ENCODE peak calls at places on chromosome 14, in four cellular contexts. B, C, J and Q are unnamed samples.

GRCh38 chr14:63269561-63270225 is 49.0 kb downstream of the GPHB5 start:
- DNase-seq in B (no peak), C (no peak), J (no peak), Q (no peak)

GRCh38 chr14:52369305-52369781 is 55.2 kb downstream of the PTGER2 start:
- DNase-seq in B (peak; percentile 38), C (no peak), J (no peak), Q (no peak)

GRCh38 chr14:24784981-24785380 is 151.0 kb upstream of the GZMB start:
- DNase-seq in B (no peak), C (no peak), J (no peak), Q (peak; percentile 52)

GRCh38 chr14:76958975-76959710 is 69.4 kb downstream of the IRF2BPL start:
- DNase-seq in B (peak; percentile 68), C (no peak), J (no peak), Q (no peak)

GRCh38 chr14:68977137-68977740 is 1.9 kb downstream of the ACTN1 start:
- DNase-seq in B (no peak), C (no peak), J (no peak), Q (no peak)

GRCh38 chr14:74934476-74935339 is 11.6 kb upstream of the RPS6KL1 start:
- DNase-seq in B (no peak), C (no peak), J (no peak), Q (no peak)

GRCh38 chr14:57865450-57866198 is at the start of gene SLC35F4:
- DNase-seq in B (peak; percentile 35), C (no peak), J (no peak), Q (no peak)

GRCh38 chr14:36666416-36667206 is 5.0 kb downstream of the PAX9 start:
- DNase-seq in B (no peak), C (no peak), J (no peak), Q (no peak)

GRCh38 chr14:36746907-36747306 is 85.2 kb downstream of the PAX9 start:
- DNase-seq in B (no peak), C (no peak), J (no peak), Q (no peak)